ENCODE peak calls at places on chromosomes 2 and 18, in six cellular contexts. Q is stimulated activated naive CD8-positive, alpha-beta T cell treated with anti-CD3 and anti-CD28 coated beads, Interleukin-15, amount 100 ng/mL, for 72 hours; P is progenitor cell of endocrine pancreas; A is skeletal muscle cell; X is activated B cell treated with CpG ODN at 0.5 μM for 24 hours; V is stimulated activated naive B cell treated with anti-CD40 and anti-IgM and Interleukin-4, amounts not matched to agents 10 μg/mL and 1 μg/mL and 100 μg/mL, for 72 hours. W is an unnamed sample.

GRCh38 chr18:32769242-32770180 is 3.3 kb downstream of the KLHL14 start:
- DNase-seq in Q (no peak), P (peak; percentile 26), A (no peak), X (no peak), V (peak; percentile 27), W (no peak)

GRCh38 chr2:197107291-197108269 is 181.1 kb upstream of the PGAP1 start:
- DNase-seq in Q (no peak), P (no peak), A (no peak), X (no peak), V (no peak), W (peak; percentile 50)

GRCh38 chr2:232325324-232326273 is 53.0 kb upstream of the ALPP start:
- DNase-seq in Q (peak; percentile 54), P (peak; percentile 64), A (no peak), X (peak; percentile 47), V (no peak), W (no peak)

GRCh38 chr18:36828630-36829361 is at the start of the genes KIAA1328 and TPGS2:
- DNase-seq in Q (peak; percentile 88), P (peak; percentile 73), A (peak; percentile 59), X (peak; percentile 88), V (peak; percentile 82), W (peak; percentile 70)

GRCh38 chr18:62751341-62751821 is 36.0 kb downstream of the PHLPP1 start:
- DNase-seq in Q (no peak), P (no peak), A (no peak), X (no peak), V (no peak), W (no peak)

GRCh38 chr2:140311905-140312304 is 1531.7 kb upstream of the NXPH2 start:
- DNase-seq in Q (no peak), P (no peak), A (no peak), X (no peak), V (no peak), W (no peak)

GRCh38 chr18:23143059-23143831 is 8.0 kb downstream of the CABLES1 start:
- DNase-seq in Q (no peak), P (no peak), A (no peak), X (no peak), V (no peak), W (no peak)

GRCh38 chr2:192247456-192247855 is 52.7 kb upstream of the TMEFF2 start:
- DNase-seq in Q (no peak), P (no peak), A (no peak), X (no peak), V (no peak), W (no peak)

GRCh38 chr2:171420728-171421563 is 12.8 kb downstream of the METTL8 start:
- DNase-seq in Q (no peak), P (no peak), A (no peak), X (no peak), V (no peak), W (no peak)

GRCh38 chr18:31723998-31724711 is 36.5 kb downstream of the SLC25A52 start:
- DNase-seq in Q (no peak), P (no peak), A (no peak), X (no peak), V (no peak), W (no peak)

GRCh38 chr18:6960656-6961055 is 156.9 kb downstream of the LAMA1 start:
- DNase-seq in Q (no peak), P (no peak), A (peak; percentile 62), X (no peak), V (no peak), W (peak; percentile 5)

GRCh38 chr2:60446413-60447358 is 106.8 kb downstream of the BCL11A start:
- DNase-seq in Q (no peak), P (no peak), A (no peak), X (no peak), V (no peak), W (no peak)

GRCh38 chr18:4636957-4637356 is 181.8 kb upstream of the DLGAP1 start:
- DNase-seq in Q (no peak), P (no peak), A (no peak), X (no peak), V (no peak), W (no peak)

W was measured in GM04504.